ENCODE peak calls at places on chromosomes 11 and 22, in four cellular contexts. U is A549, S is HCT116, A is WTC11. B is an unnamed sample.

GRCh38 chr11:3955299-3955665 is 99.8 kb downstream of the STIM1 start:
- DNase-seq in A (no peak), S (no peak), U (no peak), B (no peak)

GRCh38 chr11:126359431-126360048 is 4.1 kb downstream of the ST3GAL4 start:
- DNase-seq in S (no peak), U (no peak), A (no peak), B (no peak)

GRCh38 chr11:75721852-75722668 is 4.4 kb downstream of the MOGAT2 start:
- DNase-seq in U (no peak), S (no peak), A (no peak), B (no peak)

GRCh38 chr11:45145421-45146071 is 893 bp upstream of the PRDM11 start:
- DNase-seq in U (no peak), A (peak), S (no peak), B (no peak)

GRCh38 chr11:116772443-116773202 is at the start of gene BUD13:
- DNase-seq in A (peak), S (peak), U (peak), B (peak)

GRCh38 chr11:12091957-12092558 is 18.3 kb upstream of the MICAL2 start:
- DNase-seq in U (no peak), A (no peak), S (no peak), B (no peak)

GRCh38 chr11:114132944-114133394 is 73.5 kb downstream of the ZBTB16 start:
- DNase-seq in U (no peak), S (no peak), A (no peak), B (no peak)

GRCh38 chr11:10575999-10576398 is 7.5 kb upstream of the LYVE1 start:
- DNase-seq in A (no peak), U (no peak), S (no peak), B (no peak)

GRCh38 chr11:122720482-122720881 is 65.0 kb downstream of the UBASH3B start:
- DNase-seq in A (no peak), S (no peak), U (no peak), B (no peak)

GRCh38 chr11:113395782-113396336 is 8.3 kb downstream of the ANKK1 start:
- DNase-seq in U (no peak), S (no peak), A (no peak), B (no peak)

GRCh38 chr11:86574493-86575207 is 97.8 kb downstream of the ME3 start:
- DNase-seq in U (no peak), S (no peak), A (no peak), B (no peak)

GRCh38 chr11:48127521-48128183 is 89.0 kb upstream of the OR4B1 start:
- DNase-seq in S (no peak), A (no peak), U (no peak), B (no peak)

DNA sequence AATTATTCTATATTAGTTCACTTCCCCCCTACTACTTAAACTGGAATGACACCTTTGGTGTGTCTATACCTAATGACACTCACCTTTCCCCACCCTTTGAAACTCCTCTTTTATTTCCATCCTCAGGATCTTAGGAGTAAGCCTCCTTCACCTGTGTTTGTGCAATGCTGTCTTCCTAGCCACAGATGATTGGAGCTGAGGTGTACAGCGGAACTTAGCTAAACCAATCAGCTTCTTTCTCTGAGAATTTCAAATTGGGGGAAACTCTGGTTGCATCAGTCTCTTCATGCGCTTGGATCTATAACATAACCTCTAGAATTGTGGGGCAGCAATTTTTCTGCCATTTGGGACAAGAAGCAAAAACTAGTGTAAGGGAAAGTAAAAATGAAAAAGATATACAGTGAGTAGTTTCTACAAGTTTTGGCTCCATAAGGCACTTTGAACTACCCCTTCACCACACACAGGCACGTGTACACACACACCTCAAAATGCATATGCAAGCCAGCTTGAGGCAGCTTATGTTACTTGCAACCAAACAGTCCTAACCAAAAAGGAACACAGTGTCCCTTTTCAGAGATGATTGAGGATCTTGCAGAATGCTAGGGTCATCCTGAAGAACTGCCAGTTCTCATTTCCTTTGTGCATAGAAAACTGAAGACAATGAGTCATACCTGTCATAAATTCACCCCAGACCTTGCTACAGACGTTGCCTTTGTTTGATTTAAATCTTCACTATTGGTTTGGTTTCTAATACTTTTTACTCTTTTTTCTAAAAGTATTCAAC is 36.0 kb upstream of the LDLRAD3 start:
- DNase-seq in S (peak), A (no peak), U (peak), B (peak)
- TF ChIP-seq MAX in S (no peak), A (no peak), U (no peak), B (no peak)

GRCh38 chr11:128502736-128503135 is 84.6 kb downstream of the ETS1 start:
- DNase-seq in S (no peak), U (no peak), A (no peak), B (no peak)

GRCh38 chr11:128504489-128504888 is 82.9 kb downstream of the ETS1 start:
- DNase-seq in A (no peak), S (no peak), U (no peak), B (no peak)

GRCh38 chr11:128501576-128502549 is 85.5 kb downstream of the ETS1 start:
- DNase-seq in A (no peak), U (no peak), S (no peak), B (no peak)

GRCh38 chr11:128505449-128506058 is 81.8 kb downstream of the ETS1 start:
- DNase-seq in A (no peak), S (no peak), U (no peak), B (no peak)

GRCh38 chr11:128503231-128503991 is 83.9 kb downstream of the ETS1 start:
- DNase-seq in S (no peak), A (no peak), U (no peak), B (no peak)
- TF ChIP-seq MAX in S (no peak), A (no peak), U (peak), B (no peak)

GRCh38 chr22:50320671-50321325 is 6.0 kb downstream of the DENND6B start:
- DNase-seq in S (no peak), U (no peak), A (no peak), B (no peak)
- TF ChIP-seq MAX in S (no peak), U (no peak), A (no peak), B (no peak)

GRCh38 chr11:117961896-117962295 is 24.3 kb upstream of the IL10RA start:
- DNase-seq in U (no peak), A (peak), S (no peak), B (no peak)
- TF ChIP-seq MAX in U (no peak), A (no peak), S (no peak), B (no peak)

B was measured in GM12878.